ENCODE peak calls at places on chromosomes 16 and 17, in five cellular contexts. M is psoas muscle; I is substantia nigra; D is hippocampal formation; W is activated CD4-positive, alpha-beta T cell treated with anti-CD3 and anti-CD28 coated beads for 48 hours. Y is an unnamed sample.

GRCh38 chr16:73126453-73126853 is 78.5 kb upstream of the ZFHX3 start:
- DNase-seq in M (peak), I (no peak), D (no peak), W (no peak), Y (no peak)

GRCh38 chr16:85861095-85861825 is 37.7 kb upstream of the IRF8 start:
- DNase-seq in M (no peak), I (no peak), D (no peak), W (no peak), Y (no peak)

GRCh38 chr16:54847207-54847606 is 83.5 kb upstream of the IRX5 start:
- DNase-seq in M (no peak), I (no peak), D (no peak), W (no peak), Y (no peak)

GRCh38 chr17:17350491-17351355 is 47.5 kb downstream of the NT5M start:
- DNase-seq in M (no peak), I (no peak), D (no peak), W (no peak), Y (no peak)

GRCh38 chr16:89490386-89491237 is at the start of gene ANKRD11:
- DNase-seq in M (peak), I (peak), D (peak), W (peak), Y (peak)

GRCh38 chr17:57946798-57947358 is 8.3 kb downstream of the CUEDC1 start:
- DNase-seq in M (peak), I (no peak), D (no peak), W (peak), Y (peak)

GRCh38 chr16:82379601-82380000 is 209.6 kb upstream of the MPHOSPH6 start:
- DNase-seq in M (no peak), I (no peak), D (no peak), W (no peak), Y (no peak)

GRCh38 chr16:65121870-65122723 is at the start of gene CDH11:
- DNase-seq in M (peak), I (peak), D (peak), W (no peak), Y (no peak)

GRCh38 chr16:3578121-3578520 is 918 bp upstream of the NLRC3 start:
- DNase-seq in M (peak), I (no peak), D (no peak), W (peak), Y (no peak)

GRCh38 chr17:70869402-70870085 is 700.2 kb downstream of the KCNJ2 start:
- DNase-seq in M (no peak), I (no peak), D (no peak), W (no peak), Y (no peak)

GRCh38 chr16:72862090-72862489 is 185.8 kb downstream of the ZFHX3 start:
- DNase-seq in M (no peak), I (no peak), D (no peak), W (no peak), Y (no peak)

GRCh38 chr17:72476575-72476986 is 355.8 kb downstream of the SOX9 start:
- DNase-seq in M (no peak), I (peak), D (no peak), W (no peak), Y (no peak)

GRCh38 chr17:48791128-48792032 is 25.6 kb downstream of the TTLL6 start:
- DNase-seq in M (peak), I (peak), D (peak), W (peak), Y (peak)

GRCh38 chr16:88967800-88968588 is 9.0 kb downstream of the CBFA2T3 start:
- DNase-seq in M (peak), I (no peak), D (no peak), W (no peak), Y (no peak)

GRCh38 chr17:64388961-64389565 is 1.6 kb downstream of the PECAM1 start:
- DNase-seq in M (no peak), I (no peak), D (no peak), W (no peak), Y (no peak)

GRCh38 chr16:424033-424622 is 1.3 kb upstream of the RAB11FIP3 start:
- DNase-seq in M (peak), I (no peak), D (peak), W (no peak), Y (no peak)

GRCh38 chr17:51711581-51711980 is 446.9 kb downstream of the CA10 start:
- DNase-seq in M (no peak), I (no peak), D (no peak), W (no peak), Y (no peak)

GRCh38 chr17:78862073-78863023 is 21.7 kb upstream of the USP36 start:
- DNase-seq in M (peak), I (no peak), D (no peak), W (no peak), Y (no peak)